ENCODE peak calls at places on chromosomes 12 and 14, in nine cellular contexts. One of them, this sample, is unnamed.

GRCh38 chr12:85657836-85658235 is 178.4 kb downstream of the RASSF9 start:
- DNase-seq in HFF-Myc: no peak
- DNase-seq in heart left ventricle: no peak
- DNase-seq in CD8-positive, alpha-beta T cell: no peak
- DNase-seq in CD4-positive, alpha-beta T cell: no peak
- DNase-seq in GM12864: no peak
- DNase-seq in fibroblast of lung: no peak
- DNase-seq in brain microvascular endothelial cell: no peak
- DNase-seq in MM.1S: no peak
- DNase-seq in this sample: no peak

GRCh38 chr14:105039458-105040205 is 18.7 kb upstream of the CDCA4 start:
- DNase-seq in HFF-Myc: no peak
- DNase-seq in heart left ventricle: no peak
- DNase-seq in CD8-positive, alpha-beta T cell: no peak
- DNase-seq in CD4-positive, alpha-beta T cell: no peak
- DNase-seq in GM12864: no peak
- DNase-seq in fibroblast of lung: no peak
- DNase-seq in brain microvascular endothelial cell: no peak
- DNase-seq in MM.1S: no peak
- DNase-seq in this sample: no peak

GRCh38 chr12:78473136-78473535 is 391.4 kb upstream of the SYT1 start:
- DNase-seq in HFF-Myc: no peak
- DNase-seq in heart left ventricle: no peak
- DNase-seq in CD8-positive, alpha-beta T cell: no peak
- DNase-seq in CD4-positive, alpha-beta T cell: no peak
- DNase-seq in GM12864: no peak
- DNase-seq in fibroblast of lung: peak; percentile 65
- DNase-seq in brain microvascular endothelial cell: peak; percentile 29
- DNase-seq in MM.1S: no peak
- DNase-seq in this sample: no peak

GRCh38 chr14:38004610-38004879 is 203.2 kb upstream of the SSTR1 start:
- DNase-seq in HFF-Myc: no peak
- DNase-seq in heart left ventricle: no peak
- DNase-seq in CD8-positive, alpha-beta T cell: no peak
- DNase-seq in CD4-positive, alpha-beta T cell: no peak
- DNase-seq in GM12864: no peak
- DNase-seq in fibroblast of lung: no peak
- DNase-seq in brain microvascular endothelial cell: no peak
- DNase-seq in MM.1S: no peak
- DNase-seq in this sample: no peak

GRCh38 chr12:130981947-130982346 is 28.2 kb downstream of the ADGRD1 start:
- DNase-seq in HFF-Myc: no peak
- DNase-seq in heart left ventricle: no peak
- DNase-seq in CD8-positive, alpha-beta T cell: peak; percentile 44
- DNase-seq in CD4-positive, alpha-beta T cell: no peak
- DNase-seq in GM12864: no peak
- DNase-seq in fibroblast of lung: no peak
- DNase-seq in brain microvascular endothelial cell: no peak
- DNase-seq in MM.1S: no peak
- DNase-seq in this sample: no peak

GRCh38 chr12:716506-716905 is 35.9 kb upstream of the WNK1 start:
- DNase-seq in HFF-Myc: no peak
- DNase-seq in heart left ventricle: no peak
- DNase-seq in CD8-positive, alpha-beta T cell: no peak
- DNase-seq in CD4-positive, alpha-beta T cell: no peak
- DNase-seq in GM12864: no peak
- DNase-seq in fibroblast of lung: no peak
- DNase-seq in brain microvascular endothelial cell: no peak
- DNase-seq in MM.1S: no peak
- DNase-seq in this sample: no peak

GRCh38 chr12:120121766-120122293 is 5.3 kb upstream of the RAB35 start:
- DNase-seq in HFF-Myc: no peak
- DNase-seq in heart left ventricle: no peak
- DNase-seq in CD8-positive, alpha-beta T cell: no peak
- DNase-seq in CD4-positive, alpha-beta T cell: no peak
- DNase-seq in GM12864: peak; percentile 67
- DNase-seq in fibroblast of lung: no peak
- DNase-seq in brain microvascular endothelial cell: no peak
- DNase-seq in MM.1S: peak; percentile 59
- DNase-seq in this sample: peak; percentile 66

GRCh38 chr12:1559729-1560128 is 34.7 kb downstream of the FBXL14 start:
- DNase-seq in HFF-Myc: no peak
- DNase-seq in heart left ventricle: no peak
- DNase-seq in CD8-positive, alpha-beta T cell: no peak
- DNase-seq in CD4-positive, alpha-beta T cell: no peak
- DNase-seq in GM12864: no peak
- DNase-seq in fibroblast of lung: no peak
- DNase-seq in brain microvascular endothelial cell: no peak
- DNase-seq in MM.1S: no peak
- DNase-seq in this sample: no peak

GRCh38 chr14:54108481-54109471 is 152.2 kb upstream of the BMP4 start:
- DNase-seq in HFF-Myc: peak; percentile 79
- DNase-seq in heart left ventricle: no peak
- DNase-seq in CD8-positive, alpha-beta T cell: no peak
- DNase-seq in CD4-positive, alpha-beta T cell: no peak
- DNase-seq in GM12864: no peak
- DNase-seq in fibroblast of lung: peak; percentile 47
- DNase-seq in brain microvascular endothelial cell: peak; percentile 88
- DNase-seq in MM.1S: no peak
- DNase-seq in this sample: no peak

GRCh38 chr14:61894452-61895077 is 132.3 kb downstream of the SNAPC1 start:
- DNase-seq in HFF-Myc: peak; percentile 29
- DNase-seq in heart left ventricle: no peak
- DNase-seq in CD8-positive, alpha-beta T cell: peak; percentile 64
- DNase-seq in CD4-positive, alpha-beta T cell: peak; percentile 56
- DNase-seq in GM12864: peak; percentile 39
- DNase-seq in fibroblast of lung: peak; percentile 73
- DNase-seq in brain microvascular endothelial cell: peak; percentile 51
- DNase-seq in MM.1S: peak; percentile 9
- DNase-seq in this sample: peak; percentile 71

GRCh38 chr12:49612210-49612609 is 6.8 kb upstream of the FAM186B start:
- DNase-seq in HFF-Myc: no peak
- DNase-seq in heart left ventricle: no peak
- DNase-seq in CD8-positive, alpha-beta T cell: no peak
- DNase-seq in CD4-positive, alpha-beta T cell: no peak
- DNase-seq in GM12864: no peak
- DNase-seq in fibroblast of lung: no peak
- DNase-seq in brain microvascular endothelial cell: no peak
- DNase-seq in MM.1S: no peak
- DNase-seq in this sample: no peak

GRCh38 chr12:12561305-12562015 is 1.2 kb downstream of the DUSP16 start:
- DNase-seq in HFF-Myc: no peak
- DNase-seq in heart left ventricle: peak; percentile 86
- DNase-seq in CD8-positive, alpha-beta T cell: peak; percentile 76
- DNase-seq in CD4-positive, alpha-beta T cell: peak; percentile 55
- DNase-seq in GM12864: no peak
- DNase-seq in fibroblast of lung: peak; percentile 50
- DNase-seq in brain microvascular endothelial cell: peak; percentile 29
- DNase-seq in MM.1S: peak; percentile 56
- DNase-seq in this sample: peak; percentile 28

GRCh38 chr14:50610465-50610864 is 50.5 kb downstream of the ATL1 start:
- DNase-seq in HFF-Myc: no peak
- DNase-seq in heart left ventricle: no peak
- DNase-seq in CD8-positive, alpha-beta T cell: no peak
- DNase-seq in CD4-positive, alpha-beta T cell: no peak
- DNase-seq in GM12864: no peak
- DNase-seq in fibroblast of lung: no peak
- DNase-seq in brain microvascular endothelial cell: no peak
- DNase-seq in MM.1S: no peak
- DNase-seq in this sample: no peak

GRCh38 chr12:42625611-42626010 is 36.1 kb upstream of the PRICKLE1 start:
- DNase-seq in HFF-Myc: no peak
- DNase-seq in heart left ventricle: no peak
- DNase-seq in CD8-positive, alpha-beta T cell: no peak
- DNase-seq in CD4-positive, alpha-beta T cell: no peak
- DNase-seq in GM12864: no peak
- DNase-seq in fibroblast of lung: no peak
- DNase-seq in brain microvascular endothelial cell: peak; percentile 4
- DNase-seq in MM.1S: no peak
- DNase-seq in this sample: no peak

GRCh38 chr12:24127919-24128721 is 178.7 kb upstream of the SOX5 start:
- DNase-seq in HFF-Myc: no peak
- DNase-seq in heart left ventricle: no peak
- DNase-seq in CD8-positive, alpha-beta T cell: no peak
- DNase-seq in CD4-positive, alpha-beta T cell: no peak
- DNase-seq in GM12864: peak; percentile 53
- DNase-seq in fibroblast of lung: no peak
- DNase-seq in brain microvascular endothelial cell: no peak
- DNase-seq in MM.1S: peak; percentile 80
- DNase-seq in this sample: peak; percentile 29

GRCh38 chr12:87136330-87136976 is 880.3 kb upstream of the MGAT4C start:
- DNase-seq in HFF-Myc: no peak
- DNase-seq in heart left ventricle: no peak
- DNase-seq in CD8-positive, alpha-beta T cell: no peak
- DNase-seq in CD4-positive, alpha-beta T cell: no peak
- DNase-seq in GM12864: no peak
- DNase-seq in fibroblast of lung: peak; percentile 68
- DNase-seq in brain microvascular endothelial cell: no peak
- DNase-seq in MM.1S: peak; percentile 37
- DNase-seq in this sample: no peak

GRCh38 chr12:58032156-58032555 is 90.8 kb downstream of the ATP23 start:
- DNase-seq in HFF-Myc: no peak
- DNase-seq in heart left ventricle: no peak
- DNase-seq in CD8-positive, alpha-beta T cell: no peak
- DNase-seq in CD4-positive, alpha-beta T cell: no peak
- DNase-seq in GM12864: no peak
- DNase-seq in fibroblast of lung: no peak
- DNase-seq in brain microvascular endothelial cell: no peak
- DNase-seq in MM.1S: no peak
- DNase-seq in this sample: no peak

GRCh38 chr12:58030566-58031279 is 89.4 kb downstream of the ATP23 start:
- DNase-seq in HFF-Myc: no peak
- DNase-seq in heart left ventricle: no peak
- DNase-seq in CD8-positive, alpha-beta T cell: no peak
- DNase-seq in CD4-positive, alpha-beta T cell: no peak
- DNase-seq in GM12864: no peak
- DNase-seq in fibroblast of lung: peak; percentile 7
- DNase-seq in brain microvascular endothelial cell: no peak
- DNase-seq in MM.1S: no peak
- DNase-seq in this sample: no peak

GRCh38 chr12:58034311-58034710 is 92.9 kb downstream of the ATP23 start:
- DNase-seq in HFF-Myc: no peak
- DNase-seq in heart left ventricle: no peak
- DNase-seq in CD8-positive, alpha-beta T cell: no peak
- DNase-seq in CD4-positive, alpha-beta T cell: no peak
- DNase-seq in GM12864: no peak
- DNase-seq in fibroblast of lung: no peak
- DNase-seq in brain microvascular endothelial cell: no peak
- DNase-seq in MM.1S: no peak
- DNase-seq in this sample: no peak

GRCh38 chr12:58034712-58035111 is 93.3 kb downstream of the ATP23 start:
- DNase-seq in HFF-Myc: no peak
- DNase-seq in heart left ventricle: no peak
- DNase-seq in CD8-positive, alpha-beta T cell: no peak
- DNase-seq in CD4-positive, alpha-beta T cell: no peak
- DNase-seq in GM12864: no peak
- DNase-seq in fibroblast of lung: no peak
- DNase-seq in brain microvascular endothelial cell: no peak
- DNase-seq in MM.1S: no peak
- DNase-seq in this sample: no peak

GRCh38 chr12:58033831-58034230 is 92.5 kb downstream of the ATP23 start:
- DNase-seq in HFF-Myc: no peak
- DNase-seq in heart left ventricle: no peak
- DNase-seq in CD8-positive, alpha-beta T cell: no peak
- DNase-seq in CD4-positive, alpha-beta T cell: no peak
- DNase-seq in GM12864: no peak
- DNase-seq in fibroblast of lung: no peak
- DNase-seq in brain microvascular endothelial cell: no peak
- DNase-seq in MM.1S: no peak
- DNase-seq in this sample: no peak
- TF ChIP-seq CTCF in HFF-Myc: no peak
- TF ChIP-seq CTCF in heart left ventricle: no peak
- TF ChIP-seq CTCF in CD8-positive, alpha-beta T cell: no peak
- TF ChIP-seq CTCF in CD4-positive, alpha-beta T cell: no peak
- TF ChIP-seq CTCF in GM12864: no peak
- TF ChIP-seq CTCF in fibroblast of lung: no peak
- TF ChIP-seq CTCF in brain microvascular endothelial cell: no peak
- TF ChIP-seq CTCF in MM.1S: no peak
- TF ChIP-seq CTCF in this sample: no peak

GRCh38 chr12:98698603-98699463 is 53.7 kb downstream of the APAF1 start:
- DNase-seq in HFF-Myc: peak; percentile 46
- DNase-seq in heart left ventricle: peak; percentile 56
- DNase-seq in CD8-positive, alpha-beta T cell: no peak
- DNase-seq in CD4-positive, alpha-beta T cell: peak; percentile 37
- DNase-seq in GM12864: peak; percentile 30
- DNase-seq in fibroblast of lung: peak; percentile 71
- DNase-seq in brain microvascular endothelial cell: peak; percentile 48
- DNase-seq in MM.1S: peak; percentile 72
- DNase-seq in this sample: peak; percentile 54
- TF ChIP-seq CTCF in HFF-Myc: peak; percentile 75
- TF ChIP-seq CTCF in heart left ventricle: peak; percentile 47
- TF ChIP-seq CTCF in CD8-positive, alpha-beta T cell: peak; percentile 41
- TF ChIP-seq CTCF in CD4-positive, alpha-beta T cell: peak; percentile 49
- TF ChIP-seq CTCF in GM12864: peak; percentile 80
- TF ChIP-seq CTCF in fibroblast of lung: peak; percentile 67
- TF ChIP-seq CTCF in brain microvascular endothelial cell: peak; percentile 69
- TF ChIP-seq CTCF in MM.1S: peak; percentile 79
- TF ChIP-seq CTCF in this sample: peak; percentile 66

DNA sequence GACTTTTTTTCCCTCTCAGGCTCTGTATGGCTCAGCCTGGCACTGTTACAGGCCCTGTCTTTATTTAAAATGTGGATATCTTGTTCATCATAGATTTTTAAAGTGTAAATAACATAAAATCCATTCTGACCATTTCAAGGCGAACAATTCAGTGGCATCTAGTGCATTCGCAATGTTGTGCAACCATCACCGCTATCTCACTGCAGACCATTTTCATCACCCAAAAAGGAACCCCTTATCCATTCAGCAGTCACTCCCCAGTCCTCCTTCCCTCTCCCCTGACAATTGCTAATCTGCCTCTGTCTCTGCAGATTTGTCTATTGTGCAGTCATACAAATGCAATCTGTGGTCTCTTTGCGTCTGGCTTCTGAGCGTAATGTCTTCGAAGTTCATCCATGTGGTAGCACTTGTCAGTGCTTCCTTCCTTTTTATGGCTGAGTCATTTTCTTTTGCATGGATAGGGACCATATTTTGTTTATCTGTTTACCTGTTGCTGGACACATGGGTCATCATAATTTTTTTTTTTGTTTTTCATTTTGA is 148.8 kb upstream of the LHX5 start:
- DNase-seq in HFF-Myc: no peak
- DNase-seq in heart left ventricle: no peak
- DNase-seq in CD8-positive, alpha-beta T cell: no peak
- DNase-seq in CD4-positive, alpha-beta T cell: no peak
- DNase-seq in GM12864: no peak
- DNase-seq in fibroblast of lung: no peak
- DNase-seq in brain microvascular endothelial cell: no peak
- DNase-seq in MM.1S: no peak
- DNase-seq in this sample: no peak
- TF ChIP-seq CTCF in HFF-Myc: no peak
- TF ChIP-seq CTCF in heart left ventricle: no peak
- TF ChIP-seq CTCF in CD8-positive, alpha-beta T cell: no peak
- TF ChIP-seq CTCF in CD4-positive, alpha-beta T cell: no peak
- TF ChIP-seq CTCF in GM12864: no peak
- TF ChIP-seq CTCF in fibroblast of lung: no peak
- TF ChIP-seq CTCF in brain microvascular endothelial cell: no peak
- TF ChIP-seq CTCF in MM.1S: no peak
- TF ChIP-seq CTCF in this sample: no peak

DNA sequence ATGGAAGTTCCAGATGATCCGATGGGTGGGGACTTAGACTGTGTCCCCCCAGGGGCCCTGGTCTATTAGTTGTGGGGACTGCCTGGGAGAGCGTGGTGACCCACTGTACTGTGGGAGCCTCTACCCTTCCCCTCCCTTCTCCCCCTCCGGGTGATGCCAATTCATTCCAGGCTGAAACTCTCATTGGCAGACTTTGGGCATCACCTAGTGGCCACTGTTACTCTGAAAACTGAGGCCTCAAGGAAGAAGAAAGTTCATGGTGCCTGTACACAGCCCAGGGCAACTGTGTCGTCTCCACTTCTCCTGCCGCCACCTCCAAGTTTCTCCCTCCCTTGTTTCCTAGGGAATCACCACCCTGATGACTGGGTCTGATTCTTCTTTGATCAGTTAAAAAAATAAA is 173.6 kb upstream of the ALG10B start:
- DNase-seq in HFF-Myc: no peak
- DNase-seq in heart left ventricle: no peak
- DNase-seq in CD8-positive, alpha-beta T cell: no peak
- DNase-seq in CD4-positive, alpha-beta T cell: no peak
- DNase-seq in GM12864: no peak
- DNase-seq in fibroblast of lung: no peak
- DNase-seq in brain microvascular endothelial cell: no peak
- DNase-seq in MM.1S: no peak
- DNase-seq in this sample: no peak
- TF ChIP-seq CTCF in HFF-Myc: no peak
- TF ChIP-seq CTCF in heart left ventricle: no peak
- TF ChIP-seq CTCF in CD8-positive, alpha-beta T cell: no peak
- TF ChIP-seq CTCF in CD4-positive, alpha-beta T cell: no peak
- TF ChIP-seq CTCF in GM12864: no peak
- TF ChIP-seq CTCF in fibroblast of lung: no peak
- TF ChIP-seq CTCF in brain microvascular endothelial cell: no peak
- TF ChIP-seq CTCF in MM.1S: peak; percentile 3
- TF ChIP-seq CTCF in this sample: no peak

This sample was measured in GM20000.